ENCODE peak calls at places on chromosome 2, in ten cellular contexts. U is transverse colon; X is GM12878; D is psoas muscle; Y is CD8-positive, alpha-beta T cell; F is cardiac muscle cell; C is IMR-90; E is tibial artery; I is right cardiac atrium; T is tibial nerve. H is an unnamed sample. For H3K9me3 and H3K4me1, the result is how much of the 10 kb centered on the place peaks cover.

GRCh38 chr2:130355181-130355577 is 677 bp upstream of the PTPN18 start:
- DNase-seq in U (peak), X (no peak), D (no peak), Y (no peak), F (no peak), C (no peak), E (no peak), I (no peak), T (no peak), H (peak)

GRCh38 chr2:218857371-218858137 is 2.1 kb upstream of the WNT6 start:
- DNase-seq in U (no peak), X (no peak), D (no peak), Y (no peak), F (peak), C (no peak), E (no peak), I (no peak), T (no peak), H (no peak)

GRCh38 chr2:20562540-20563225 is 88.2 kb downstream of the HS1BP3 start:
- DNase-seq in U (no peak), X (no peak), D (no peak), Y (no peak), F (no peak), C (no peak), E (no peak), I (no peak), T (no peak), H (no peak)

GRCh38 chr2:173793649-173794565 is 171.3 kb downstream of the SP3 start:
- DNase-seq in U (peak), X (no peak), D (no peak), Y (no peak), F (no peak), C (no peak), E (no peak), I (no peak), T (no peak), H (peak)

GRCh38 chr2:76083248-76083647 is 372.5 kb upstream of the GCFC2 start:
- DNase-seq in U (no peak), X (no peak), D (no peak), Y (no peak), F (no peak), C (no peak), E (no peak), I (no peak), T (no peak), H (no peak)

GRCh38 chr2:181857471-181857870 is 34.1 kb upstream of the ITPRID2 start:
- DNase-seq in U (no peak), X (no peak), D (no peak), Y (no peak), F (no peak), C (peak), E (no peak), I (no peak), T (no peak), H (no peak)

GRCh38 chr2:191740016-191740419 is 62.1 kb downstream of the NABP1 start:
- DNase-seq in U (no peak), X (peak), D (no peak), Y (peak), F (no peak), C (no peak), E (no peak), I (no peak), T (no peak), H (peak)

GRCh38 chr2:42663106-42663755 is 94.8 kb downstream of the MTA3 start:
- DNase-seq in U (peak), X (peak), D (peak), Y (peak), F (peak), C (peak), E (peak), I (peak), T (no peak), H (peak)

GRCh38 chr2:23559561-23560239 is 174.7 kb downstream of the KLHL29 start:
- DNase-seq in U (no peak), X (no peak), D (no peak), Y (no peak), F (no peak), C (no peak), E (no peak), I (no peak), T (no peak), H (no peak)

GRCh38 chr2:102803041-102803896 is 41.4 kb downstream of the TMEM182 start:
- DNase-seq in U (no peak), X (no peak), D (no peak), Y (no peak), F (no peak), C (no peak), E (no peak), I (no peak), T (no peak), H (no peak)

GRCh38 chr2:73292316-73292905 is 937 bp downstream of the EGR4 start:
- DNase-seq in U (no peak), X (no peak), D (no peak), Y (no peak), F (no peak), C (no peak), E (no peak), I (no peak), T (no peak), H (no peak)

GRCh38 chr2:180006781-180007579 is at the start of gene CWC22:
- DNase-seq in U (peak), X (peak), D (peak), Y (peak), F (peak), C (peak), E (peak), I (peak), T (peak), H (peak)

GRCh38 chr2:203858176-203858575 is 9.4 kb upstream of the CTLA4 start:
- DNase-seq in U (no peak), X (no peak), D (no peak), Y (no peak), F (no peak), C (no peak), E (no peak), I (no peak), T (no peak), H (no peak)

GRCh38 chr2:237414056-237414661 is at the start of gene COL6A3:
- DNase-seq in U (peak), X (no peak), D (peak), Y (no peak), F (peak), C (peak), E (peak), I (peak), T (peak), H (peak)

GRCh38 chr2:133421516-133422324 is 146.5 kb downstream of the NCKAP5 start:
- DNase-seq in U (peak), X (peak), D (no peak), Y (no peak), F (peak), C (peak), E (no peak), I (no peak), T (no peak), H (no peak)

GRCh38 chr2:196131949-196132925 is 39.1 kb downstream of the STK17B start:
- DNase-seq in U (no peak), X (no peak), D (no peak), Y (no peak), F (peak), C (peak), E (no peak), I (no peak), T (no peak), H (no peak)

GRCh38 chr2:189022492-189022891 is 48.3 kb downstream of the COL3A1 start:
- DNase-seq in U (no peak), X (no peak), D (no peak), Y (no peak), F (peak), C (peak), E (no peak), I (no peak), T (no peak), H (no peak)

GRCh38 chr2:56729212-56729611 is 545.4 kb downstream of the CCDC85A start:
- DNase-seq in U (no peak), X (no peak), D (no peak), Y (no peak), F (peak), C (no peak), E (no peak), I (no peak), T (no peak), H (no peak)

GRCh38 chr2:25529034-25529433 is 144.3 kb downstream of the DTNB start:
- DNase-seq in U (no peak), X (no peak), D (no peak), Y (no peak), F (no peak), C (no peak), E (no peak), I (no peak), T (no peak), H (no peak)

GRCh38 chr2:223586261-223586660 is 15.9 kb downstream of the SCG2 start:
- DNase-seq in U (no peak), X (no peak), D (no peak), Y (no peak), F (peak), C (peak), E (no peak), I (no peak), T (no peak), H (no peak)

GRCh38 chr2:218719457-218719856 is 8.8 kb downstream of the TTLL4 start:
- DNase-seq in U (no peak), X (no peak), D (no peak), Y (no peak), F (no peak), C (no peak), E (no peak), I (no peak), T (no peak), H (no peak)

DNA sequence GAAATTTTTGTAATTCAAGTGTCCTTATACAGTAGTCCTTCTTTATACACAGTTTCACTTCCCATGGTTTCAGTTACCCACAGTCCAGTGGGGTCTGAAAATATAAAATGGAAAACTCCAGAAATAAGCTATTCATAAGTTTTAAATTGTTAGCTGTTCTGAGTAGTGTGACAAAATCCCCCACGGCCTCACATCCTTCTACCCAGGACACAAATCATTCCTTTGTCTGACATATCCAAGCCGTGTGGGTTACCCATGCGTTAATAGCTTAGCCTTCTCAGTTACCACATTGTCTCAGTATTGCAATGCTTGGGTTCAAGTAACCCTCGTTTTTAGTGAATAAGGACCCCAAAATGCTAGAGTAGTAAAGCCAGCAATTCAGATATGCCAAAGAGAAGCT is 662.0 kb upstream of the CNTNAP5 start:
- DNase-seq in U (no peak), X (no peak), D (no peak), Y (no peak), F (no peak), C (no peak), E (no peak), I (no peak), T (no peak), H (no peak)
- H3K9me3 ChIP-seq in U (under half), X (under half), D (under half), Y (under half), F (under half), C (under half), E (under half), I (under half), T (under half), H (under half)

GRCh38 chr2:47070920-47071824 is 83.9 kb downstream of the STPG4 start:
- DNase-seq in U (peak), X (peak), D (peak), Y (peak), F (peak), C (peak), E (peak), I (peak), T (peak), H (no peak)
- H3K4me1 ChIP-seq in U (half or more), X (under half), D (half or more), Y (under half), F (under half), C (under half), E (under half), I (under half), T (half or more), H (under half)

DNA sequence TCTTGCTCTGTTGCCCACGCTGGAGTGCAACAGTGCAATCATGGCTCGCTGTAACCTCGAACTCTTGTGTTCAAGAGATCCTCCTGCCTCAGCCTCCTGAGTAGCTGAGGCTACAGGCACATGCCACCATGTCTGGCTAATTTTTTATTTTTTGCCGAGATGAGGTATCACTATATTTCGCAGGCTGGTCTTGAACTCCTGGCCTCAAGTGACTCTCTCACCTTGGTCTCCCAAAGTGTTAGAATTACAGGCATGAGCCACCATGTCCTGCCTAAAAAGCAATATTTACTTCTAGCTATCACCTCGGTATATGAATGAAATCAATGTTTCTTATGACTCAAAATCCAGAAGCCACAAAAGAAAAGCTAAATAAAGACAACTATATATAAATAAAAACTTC is 2.2 kb downstream of the BUB1 start:
- DNase-seq in U (no peak), X (no peak), D (no peak), Y (no peak), F (no peak), C (no peak), E (no peak), I (no peak), T (no peak), H (no peak)
- H3K4me3 ChIP-seq in U (no peak), X (peak), D (no peak), Y (no peak), F (no peak), C (no peak), E (no peak), I (no peak), T (no peak), H (no peak)

GRCh38 chr2:240224676-240225075 is 84.2 kb upstream of the OTOS start:
- DNase-seq in U (no peak), X (no peak), D (no peak), Y (no peak), F (peak), C (peak), E (no peak), I (no peak), T (no peak), H (no peak)
- H3K9me3 ChIP-seq in U (under half), X (under half), D (under half), Y (under half), F (under half), C (under half), E (under half), I (under half), T (under half), H (under half)

DNA sequence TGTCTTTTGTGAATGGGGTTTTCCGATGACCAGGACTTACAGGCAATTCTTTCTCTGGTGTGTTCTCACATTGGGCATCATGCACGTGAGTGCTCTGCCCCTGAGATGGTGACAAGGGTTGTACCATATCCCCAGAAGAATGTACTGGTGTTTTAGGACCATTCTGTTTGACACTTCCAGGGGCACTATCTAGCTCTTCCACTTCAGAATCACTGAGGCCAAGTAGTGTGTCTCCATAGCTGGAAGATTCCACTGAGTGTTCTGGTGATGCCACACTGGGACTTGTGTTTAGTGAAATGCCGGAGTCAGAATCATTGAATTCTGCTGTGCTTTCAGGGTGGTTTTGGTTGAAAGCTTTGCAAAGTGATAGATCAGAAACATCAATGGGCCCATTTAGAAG is 18.7 kb downstream of the HNRNPA3 start:
- DNase-seq in U (no peak), X (no peak), D (no peak), Y (no peak), F (no peak), C (no peak), E (no peak), I (no peak), T (no peak), H (no peak)
- H3K4me1 ChIP-seq in U (under half), X (under half), D (under half), Y (under half), F (under half), C (under half), E (under half), I (under half), T (half or more), H (under half)

DNA sequence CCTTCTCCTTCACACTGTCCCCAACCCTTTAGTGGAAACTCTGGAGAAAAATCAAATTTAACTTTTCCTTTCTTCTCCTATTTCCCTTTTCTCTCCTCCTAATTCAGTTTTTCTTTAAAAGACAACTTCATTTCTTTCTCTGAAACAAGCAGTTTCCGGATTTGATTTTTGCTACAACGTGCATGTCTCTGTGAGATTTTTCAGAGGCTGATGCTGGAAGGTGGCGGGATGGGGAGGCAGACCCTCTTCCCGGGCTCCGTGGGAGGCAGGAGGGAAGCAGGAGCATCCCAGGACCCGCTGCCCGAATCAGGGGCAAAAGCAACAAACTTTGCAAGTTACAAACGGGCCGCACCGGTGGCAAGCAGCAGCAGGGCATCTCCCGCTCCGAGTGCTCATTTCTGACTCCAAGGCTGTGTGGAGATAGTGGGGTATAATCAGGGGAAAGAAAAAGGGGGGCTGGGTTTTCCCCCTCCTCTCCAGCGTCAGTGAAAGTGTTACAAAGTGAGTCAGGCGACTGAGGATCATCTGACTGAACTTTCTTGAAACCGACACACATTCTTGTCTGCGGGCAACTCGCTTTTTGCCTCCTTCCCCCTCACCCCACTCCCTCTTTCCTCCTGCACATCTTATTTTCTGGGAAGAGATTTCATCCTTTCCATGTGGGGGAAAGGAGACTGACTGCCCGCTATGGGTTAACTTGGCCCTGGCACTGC is 6.4 kb downstream of the ZEB2 start:
- DNase-seq in U (no peak), X (no peak), D (peak), Y (no peak), F (peak), C (peak), E (peak), I (peak), T (no peak), H (no peak)
- H3K4me3 ChIP-seq in U (peak), X (no peak), D (peak), Y (no peak), F (peak), C (peak), E (peak), I (peak), T (peak), H (no peak)

DNA sequence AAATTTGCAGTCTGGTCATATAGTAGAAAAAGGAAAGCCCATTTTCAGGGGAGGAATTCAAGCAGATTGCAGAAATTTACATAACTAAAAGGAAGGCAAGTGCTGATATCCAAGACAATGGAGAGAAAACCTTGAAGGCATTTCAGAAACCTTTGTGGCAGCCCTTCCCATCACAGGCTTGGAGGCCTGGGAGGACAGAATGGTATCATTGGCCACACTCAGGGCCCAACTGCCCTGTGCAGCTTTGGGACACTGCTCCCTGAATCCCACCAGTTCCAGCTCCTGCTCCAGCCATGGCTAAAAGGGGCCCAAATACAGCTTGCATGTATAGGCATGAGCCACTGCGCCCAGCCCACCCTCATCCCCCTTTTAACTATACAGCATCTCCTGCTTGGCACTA is 81.1 kb upstream of the NYAP2 start:
- DNase-seq in U (no peak), X (no peak), D (no peak), Y (no peak), F (no peak), C (no peak), E (no peak), I (no peak), T (no peak), H (no peak)
- H3K9me3 ChIP-seq in U (under half), X (under half), D (under half), Y (under half), F (under half), C (under half), E (under half), I (under half), T (under half), H (under half)